ENCODE peak calls at places on chromosomes 11 and 22, in four cellular contexts. C is GM12878, R is SK-N-SH, D is K562. A is an unnamed sample.
A peak's percentile ranks its signal among the peaks of the same experiment; 100 is the strongest.

GRCh38 chr11:70270877-70271634 is 566 bp downstream of the PPFIA1 start:
- DNase-seq in D (peak; percentile 78), C (no peak), R (peak; percentile 85), A (no peak)

GRCh38 chr11:64876835-64877341 is 1.5 kb downstream of the EHD1 start:
- DNase-seq in C (no peak), R (no peak), D (no peak), A (no peak)

GRCh38 chr22:37202001-37202555 is 10.2 kb downstream of the SSTR3 start:
- DNase-seq in D (no peak), R (no peak), C (no peak), A (no peak)

GRCh38 chr22:29370556-29370955 is 17.8 kb downstream of the AP1B1 start:
- DNase-seq in R (no peak), D (no peak), C (no peak), A (no peak)

GRCh38 chr11:122192634-122193245 is 76.7 kb upstream of the BLID start:
- DNase-seq in R (no peak), D (no peak), C (no peak), A (no peak)

GRCh38 chr22:50738649-50739227 is 734 bp downstream of the ACR start:
- DNase-seq in C (no peak), R (no peak), D (no peak), A (no peak)

GRCh38 chr11:12680246-12680939 is 6.2 kb downstream of the TEAD1 start:
- DNase-seq in R (peak; percentile 75), C (no peak), D (peak; percentile 25), A (peak; percentile 92)

GRCh38 chr11:69442807-69443137 is 38.7 kb upstream of the LINC01488 start:
- DNase-seq in C (no peak), D (peak; percentile 64), R (peak; percentile 75), A (no peak)

GRCh38 chr11:64890084-64890944 is 11.9 kb upstream of the EHD1 start:
- DNase-seq in R (no peak), D (no peak), C (no peak), A (no peak)

GRCh38 chr22:20267441-20268288 is 453 bp downstream of the RTN4R start:
- DNase-seq in C (no peak), D (peak; percentile 80), R (peak; percentile 53), A (peak; percentile 6)

GRCh38 chr22:43800970-43801369 is 11.1 kb downstream of the EFCAB6 start:
- DNase-seq in C (no peak), D (no peak), R (no peak), A (no peak)

GRCh38 chr22:47213571-47214230 is 451.3 kb downstream of the TBC1D22A start:
- DNase-seq in R (peak; percentile 67), C (no peak), D (peak; percentile 62), A (peak; percentile 28)
- TF ChIP-seq RFX5 in R (no peak), C (no peak), D (no peak), A (no peak)

GRCh38 chr11:2859706-2860037 is 25.9 kb downstream of the CDKN1C start:
- DNase-seq in C (no peak), D (no peak), R (no peak), A (no peak)

GRCh38 chr11:2864890-2865289 is 20.7 kb downstream of the CDKN1C start:
- DNase-seq in D (no peak), C (no peak), R (no peak), A (no peak)

GRCh38 chr11:2862950-2863618 is 22.5 kb downstream of the CDKN1C start:
- DNase-seq in C (no peak), D (no peak), R (no peak), A (no peak)

GRCh38 chr11:2860636-2861035 is 24.9 kb downstream of the CDKN1C start:
- DNase-seq in R (no peak), D (peak; percentile 34), C (peak; percentile 11), A (peak; percentile 52)

DNA sequence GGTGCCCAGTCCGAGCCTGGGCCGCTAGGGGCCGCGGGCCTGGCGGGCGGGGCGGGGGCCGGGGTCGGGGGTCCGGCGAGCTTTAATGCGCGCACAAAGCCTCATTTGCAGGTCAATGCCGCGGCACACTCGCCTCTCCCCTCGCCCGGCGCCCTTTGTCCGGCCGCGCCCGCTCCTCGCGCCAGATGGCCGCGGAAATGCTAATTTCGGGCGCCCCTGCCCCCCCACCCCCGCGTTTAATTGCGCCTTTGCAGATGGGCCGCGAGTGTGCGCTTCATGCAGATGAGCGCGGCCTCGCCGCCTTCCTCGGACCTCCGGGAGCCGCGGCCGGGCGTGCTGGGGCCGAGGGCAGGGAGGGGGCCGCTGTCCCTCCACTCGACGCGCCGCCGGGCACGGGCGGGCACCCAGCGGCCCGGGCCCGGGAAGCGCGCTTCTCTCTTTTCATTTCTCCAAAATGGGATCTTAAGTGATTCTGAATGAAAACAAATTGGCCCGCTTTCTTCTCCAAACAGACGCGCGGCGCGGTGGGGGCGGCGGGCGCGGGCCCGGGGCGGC is 23.1 kb downstream of the CDKN1C start:
- DNase-seq in C (no peak), R (no peak), D (no peak), A (no peak)
- TF ChIP-seq RCOR1 in C (no peak), R (no peak), D (no peak), A (no peak)

GRCh38 chr11:120568572-120569307 is 57.2 kb downstream of the GRIK4 start:
- DNase-seq in C (no peak), R (no peak), D (no peak), A (no peak)
- TF ChIP-seq CHD2 in C (no peak), R (no peak), D (no peak), A (no peak)

GRCh38 chr11:10483584-10483983 is 28.5 kb downstream of the AMPD3 start:
- DNase-seq in R (no peak), D (no peak), C (no peak), A (no peak)

GRCh38 chr11:10485646-10486045 is 30.6 kb downstream of the AMPD3 start:
- DNase-seq in C (no peak), D (no peak), R (no peak), A (no peak)

GRCh38 chr11:10483174-10483573 is 28.1 kb downstream of the AMPD3 start:
- DNase-seq in D (no peak), C (no peak), R (no peak), A (no peak)

GRCh38 chr11:10486161-10486840 is 31.2 kb downstream of the AMPD3 start:
- DNase-seq in D (no peak), C (no peak), R (no peak), A (no peak)

DNA sequence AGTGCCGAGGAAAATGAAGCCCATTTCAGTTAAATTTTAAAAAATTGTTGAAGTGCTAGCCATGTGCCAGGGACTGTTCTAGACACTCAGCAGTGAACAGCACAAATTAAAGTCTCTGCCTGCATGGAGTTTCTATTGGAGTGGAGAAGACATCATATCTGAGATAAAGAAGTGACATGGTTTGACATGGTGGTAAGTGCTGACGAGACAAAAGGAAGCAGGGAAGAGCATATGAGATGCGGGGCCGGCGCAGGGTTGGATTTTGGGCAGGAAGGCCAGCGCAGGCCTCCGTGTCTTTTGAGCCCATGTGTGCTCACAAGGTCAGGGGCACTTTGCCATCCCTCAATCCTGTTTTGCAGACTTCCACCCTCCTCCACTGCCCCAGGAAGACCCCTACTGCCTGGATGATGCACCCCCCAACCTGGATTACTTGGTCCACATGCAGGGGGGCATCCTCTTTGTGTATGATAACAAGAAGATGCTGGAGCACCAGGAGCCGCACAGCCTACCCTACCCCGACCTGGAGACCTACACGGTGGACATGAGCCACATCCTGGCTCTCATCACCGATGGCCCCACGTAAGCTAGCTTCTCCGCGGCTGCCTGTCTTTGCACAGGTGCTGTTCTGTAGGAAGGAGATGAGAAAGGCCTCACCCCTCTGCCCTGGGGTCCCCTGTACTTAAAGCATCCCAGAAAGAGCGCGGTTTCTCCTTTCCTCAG is 29.6 kb downstream of the AMPD3 start:
- DNase-seq in D (no peak), C (no peak), R (no peak), A (no peak)
- TF ChIP-seq RFX5 in D (no peak), C (no peak), R (no peak), A (no peak)

A was measured in A549.